ENCODE peak calls at places on chromosomes 16 and 17, in four cellular contexts. One of them, this sample, is unnamed.

GRCh38 chr16:12695454-12695853 is 108.2 kb downstream of the CPPED1 start:
- DNase-seq in neural progenitor cell: no peak
- DNase-seq in fibroblast of lung: no peak
- DNase-seq in PC-3: no peak
- DNase-seq in this sample: no peak

GRCh38 chr16:55325458-55326109 is 1.6 kb downstream of the IRX6 start:
- DNase-seq in fibroblast of lung: no peak
- DNase-seq in PC-3: no peak
- DNase-seq in neural progenitor cell: no peak
- DNase-seq in this sample: no peak

GRCh38 chr16:66537236-66537635 is 12.7 kb downstream of the TK2 start:
- DNase-seq in fibroblast of lung: no peak
- DNase-seq in PC-3: no peak
- DNase-seq in neural progenitor cell: no peak
- DNase-seq in this sample: no peak

GRCh38 chr16:83714286-83714685 is 93.5 kb upstream of the HSBP1 start:
- DNase-seq in fibroblast of lung: no peak
- DNase-seq in PC-3: no peak
- DNase-seq in neural progenitor cell: no peak
- DNase-seq in this sample: no peak

GRCh38 chr17:27310548-27311110 is 16.7 kb downstream of the WSB1 start:
- DNase-seq in fibroblast of lung: no peak
- DNase-seq in PC-3: no peak
- DNase-seq in neural progenitor cell: no peak
- DNase-seq in this sample: no peak

GRCh38 chr17:73826872-73827228 is 182.6 kb upstream of the SDK2 start:
- DNase-seq in fibroblast of lung: no peak
- DNase-seq in PC-3: no peak
- DNase-seq in neural progenitor cell: no peak
- DNase-seq in this sample: no peak

GRCh38 chr17:59914274-59914854 is 21.4 kb downstream of the RPS6KB1 start:
- DNase-seq in neural progenitor cell: peak; percentile 52
- DNase-seq in fibroblast of lung: peak; percentile 69
- DNase-seq in PC-3: peak; percentile 70
- DNase-seq in this sample: no peak

GRCh38 chr16:12215302-12216105 is 239.0 kb downstream of the SNX29 start:
- DNase-seq in neural progenitor cell: peak; percentile 71
- DNase-seq in PC-3: no peak
- DNase-seq in fibroblast of lung: no peak
- DNase-seq in this sample: no peak

GRCh38 chr16:10938321-10938720 is 3.9 kb downstream of the DEXI start:
- DNase-seq in fibroblast of lung: no peak
- DNase-seq in PC-3: no peak
- DNase-seq in neural progenitor cell: no peak
- DNase-seq in this sample: no peak

GRCh38 chr16:12706628-12707027 is 97.1 kb downstream of the CPPED1 start:
- DNase-seq in PC-3: no peak
- DNase-seq in neural progenitor cell: no peak
- DNase-seq in fibroblast of lung: no peak
- DNase-seq in this sample: no peak

GRCh38 chr17:79651751-79652150 is 40.9 kb upstream of the RBFOX3 start:
- DNase-seq in fibroblast of lung: no peak
- DNase-seq in PC-3: no peak
- DNase-seq in neural progenitor cell: no peak
- DNase-seq in this sample: no peak

GRCh38 chr17:81066771-81067315 is 31.9 kb downstream of the BAIAP2 start:
- DNase-seq in neural progenitor cell: no peak
- DNase-seq in fibroblast of lung: no peak
- DNase-seq in PC-3: no peak
- DNase-seq in this sample: no peak
- H3K9ac ChIP-seq in neural progenitor cell: no peak overlapping the region
- H3K9ac ChIP-seq in fibroblast of lung: no peak overlapping the region
- H3K9ac ChIP-seq in PC-3: no peak overlapping the region
- H3K9ac ChIP-seq in this sample: no peak overlapping the region

GRCh38 chr17:81242421-81243332 is 3.6 kb downstream of the NDUFAF8 start:
- DNase-seq in fibroblast of lung: no peak
- DNase-seq in PC-3: no peak
- DNase-seq in neural progenitor cell: no peak
- DNase-seq in this sample: no peak
- H3K9ac ChIP-seq in fibroblast of lung: no peak overlapping the region
- H3K9ac ChIP-seq in PC-3: no peak overlapping the region
- H3K9ac ChIP-seq in neural progenitor cell: no peak overlapping the region
- H3K9ac ChIP-seq in this sample: no peak overlapping the region

DNA sequence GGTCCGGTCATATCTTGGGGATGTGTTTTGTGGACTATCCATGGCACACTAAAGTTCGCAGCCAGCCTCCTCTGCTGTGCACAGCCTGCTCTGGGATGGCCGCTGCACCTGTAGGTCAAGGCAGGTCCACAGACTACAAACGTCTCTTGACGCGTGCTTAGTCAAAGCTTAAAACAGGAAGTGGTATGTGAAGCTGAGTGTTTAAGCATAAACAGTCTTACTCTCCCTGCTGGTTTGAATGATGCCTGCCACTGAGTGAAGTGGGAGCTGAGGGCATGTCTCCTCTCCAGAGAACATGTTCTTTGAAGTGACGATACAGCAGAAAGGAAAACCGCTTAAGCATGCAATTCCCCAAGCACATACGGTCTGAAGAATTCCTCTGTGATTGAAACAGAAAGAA is 365.6 kb downstream of the SLC39A11 start:
- DNase-seq in fibroblast of lung: peak; percentile 34
- DNase-seq in neural progenitor cell: no peak
- DNase-seq in PC-3: peak; percentile 69
- DNase-seq in this sample: no peak
- H3K9ac ChIP-seq in fibroblast of lung: no peak overlapping the region
- H3K9ac ChIP-seq in neural progenitor cell: no peak overlapping the region
- H3K9ac ChIP-seq in PC-3: peak overlapping the region; percentile 6
- H3K9ac ChIP-seq in this sample: no peak overlapping the region

GRCh38 chr17:32486091-32486700 is 597 bp upstream of the CDK5R1 start:
- DNase-seq in neural progenitor cell: peak; percentile 93
- DNase-seq in PC-3: peak; percentile 73
- DNase-seq in fibroblast of lung: peak; percentile 65
- DNase-seq in this sample: no peak

GRCh38 chr17:32488177-32488542 is 1.4 kb downstream of the CDK5R1 start:
- DNase-seq in fibroblast of lung: no peak
- DNase-seq in PC-3: no peak
- DNase-seq in neural progenitor cell: no peak
- DNase-seq in this sample: no peak

GRCh38 chr17:32486701-32487459 is at the start of gene CDK5R1:
- DNase-seq in PC-3: peak; percentile 50
- DNase-seq in neural progenitor cell: peak; percentile 94
- DNase-seq in fibroblast of lung: peak; percentile 48
- DNase-seq in this sample: no peak

GRCh38 chr17:32488604-32489180 is 1.9 kb downstream of the CDK5R1 start:
- DNase-seq in neural progenitor cell: no peak
- DNase-seq in fibroblast of lung: no peak
- DNase-seq in PC-3: no peak
- DNase-seq in this sample: no peak

GRCh38 chr17:32487460-32488176 is 825 bp downstream of the CDK5R1 start:
- DNase-seq in fibroblast of lung: peak; percentile 12
- DNase-seq in PC-3: no peak
- DNase-seq in neural progenitor cell: peak; percentile 69
- DNase-seq in this sample: no peak
- H3K9ac ChIP-seq in fibroblast of lung: peak overlapping the region; percentile 42
- H3K9ac ChIP-seq in PC-3: no peak overlapping the region
- H3K9ac ChIP-seq in neural progenitor cell: peak overlapping the region; percentile 54
- H3K9ac ChIP-seq in this sample: peak overlapping the region; percentile 81